ENCODE peak calls at places on chromosomes 16 and 17, in eight cellular contexts. N is transverse colon, C is prostate gland, W is tibial nerve, R is heart left ventricle, M is HCT116, U is stomach, E is breast epithelium. I is an unnamed sample.

GRCh38 chr16:84357191-84357651 is 11.1 kb upstream of the ATP2C2 start:
- DNase-seq in E (no peak), M (no peak), N (no peak), R (no peak), U (no peak), W (no peak), C (peak), I (no peak)

GRCh38 chr17:6177941-6178694 is 107.9 kb downstream of the WSCD1 start:
- DNase-seq in E (no peak), U (no peak), M (no peak), R (no peak), C (no peak), N (no peak), W (no peak), I (no peak)

GRCh38 chr17:65170839-65171238 is 33.7 kb downstream of the RGS9 start:
- DNase-seq in M (no peak), W (no peak), U (peak), E (peak), R (peak), N (no peak), C (peak), I (no peak)

GRCh38 chr17:81727324-81728031 is 15.4 kb downstream of the SLC25A10 start:
- DNase-seq in C (peak), E (peak), U (peak), M (no peak), N (peak), W (no peak), R (no peak), I (no peak)

GRCh38 chr17:31068291-31068690 is 26.5 kb upstream of the NF1 start:
- DNase-seq in M (peak), W (peak), E (no peak), R (no peak), N (peak), C (no peak), U (peak), I (peak)

GRCh38 chr17:18059283-18059682 is 20.1 kb downstream of the GID4 start:
- DNase-seq in M (no peak), U (no peak), R (no peak), W (no peak), N (no peak), C (no peak), E (no peak), I (no peak)

GRCh38 chr17:82913304-82914043 is 73.7 kb upstream of the ZNF750 start:
- DNase-seq in N (no peak), C (no peak), E (no peak), W (no peak), M (no peak), R (peak), U (peak), I (peak)

GRCh38 chr17:10201680-10202079 is 3.3 kb upstream of the GAS7 start:
- DNase-seq in M (no peak), C (no peak), R (no peak), N (no peak), U (no peak), E (no peak), W (no peak), I (no peak)

GRCh38 chr16:49281843-49282642 is 405 bp upstream of the CBLN1 start:
- DNase-seq in C (peak), W (peak), U (peak), N (peak), M (no peak), R (peak), E (peak), I (peak)

GRCh38 chr17:75625813-75626486 is 7.3 kb upstream of the SMIM5 start:
- DNase-seq in E (no peak), R (no peak), U (no peak), M (no peak), N (no peak), W (no peak), C (no peak), I (peak)

GRCh38 chr16:14369734-14370598 is 260.1 kb downstream of the PARN start:
- DNase-seq in U (no peak), N (no peak), M (no peak), R (peak), E (no peak), C (no peak), W (no peak), I (no peak)

GRCh38 chr16:50153648-50154368 is 702 bp downstream of the TENT4B start:
- DNase-seq in E (no peak), C (peak), R (peak), W (peak), U (no peak), N (no peak), M (no peak), I (peak)

GRCh38 chr17:13727441-13728171 is 125.9 kb upstream of the HS3ST3A1 start:
- DNase-seq in R (no peak), E (no peak), U (no peak), W (no peak), M (no peak), C (no peak), N (no peak), I (no peak)

GRCh38 chr17:44293509-44294226 is 14.7 kb upstream of the RUNDC3A start:
- DNase-seq in E (no peak), M (no peak), R (no peak), C (no peak), W (no peak), U (no peak), N (no peak), I (no peak)

GRCh38 chr17:7717756-7718350 is 309 bp downstream of the DNAH2 start:
- DNase-seq in R (no peak), M (no peak), U (no peak), W (no peak), E (no peak), N (no peak), C (no peak), I (no peak)

GRCh38 chr17:69227536-69227935 is 1.1 kb downstream of the ABCA10 start:
- DNase-seq in N (no peak), W (no peak), E (no peak), U (no peak), M (no peak), R (no peak), C (no peak), I (no peak)

GRCh38 chr16:9125658-9126492 is 34.4 kb downstream of the HAPSTR1 start:
- DNase-seq in E (no peak), R (no peak), N (no peak), M (no peak), C (no peak), W (no peak), U (no peak), I (no peak)

GRCh38 chr17:1422907-1423306 is 22.9 kb upstream of the YWHAE start:
- DNase-seq in N (no peak), W (no peak), R (no peak), M (no peak), U (no peak), C (no peak), E (no peak), I (no peak)

GRCh38 chr17:12964840-12965239 is 53.0 kb downstream of the ELAC2 start:
- DNase-seq in N (no peak), E (no peak), U (no peak), M (no peak), R (no peak), C (no peak), W (no peak), I (no peak)

GRCh38 chr16:81646561-81646960 is 132.5 kb upstream of the PLCG2 start:
- DNase-seq in E (no peak), N (no peak), M (no peak), U (no peak), C (no peak), W (no peak), R (no peak), I (no peak)

GRCh38 chr16:18803569-18804462 is 2.5 kb upstream of the ARL6IP1 start:
- DNase-seq in M (no peak), C (no peak), N (no peak), U (no peak), R (no peak), W (no peak), E (no peak), I (peak)

GRCh38 chr16:87317766-87318121 is 552 bp upstream of the C16orf95 start:
- DNase-seq in C (no peak), U (peak), N (peak), R (peak), M (no peak), E (no peak), W (no peak), I (peak)

GRCh38 chr17:44967907-44968224 is 237 bp downstream of the C1QL1 start:
- DNase-seq in N (no peak), M (no peak), W (no peak), R (no peak), E (no peak), U (no peak), C (no peak), I (no peak)

GRCh38 chr16:56321571-56321970 is 103.8 kb downstream of the AMFR start:
- DNase-seq in U (no peak), R (no peak), E (no peak), C (no peak), N (no peak), M (no peak), W (no peak), I (no peak)

GRCh38 chr16:67249762-67250327 is 1.1 kb downstream of the SLC9A5 start:
- DNase-seq in E (no peak), U (no peak), R (peak), N (no peak), C (no peak), W (no peak), M (no peak), I (no peak)

GRCh38 chr16:67247698-67248400 is 568 bp upstream of the FHOD1 start:
- DNase-seq in E (no peak), M (no peak), C (no peak), R (no peak), U (no peak), N (no peak), W (no peak), I (no peak)

GRCh38 chr16:67246945-67247697 is at the start of gene FHOD1:
- DNase-seq in R (peak), C (peak), E (peak), U (peak), M (peak), W (peak), N (peak), I (peak)

GRCh38 chr16:67249178-67249759 is 490 bp downstream of the SLC9A5 start:
- DNase-seq in E (no peak), R (peak), U (no peak), N (no peak), M (no peak), W (no peak), C (no peak), I (no peak)

GRCh38 chr16:67248401-67249177 is at the start of gene SLC9A5:
- DNase-seq in R (peak), N (no peak), U (no peak), M (no peak), C (no peak), E (no peak), W (no peak), I (peak)
- TF ChIP-seq POLR2A in R (peak), N (no peak), U (no peak), M (no peak), C (no peak), E (no peak), W (no peak), I (no peak)

GRCh38 chr17:32127156-32127897 is 15.0 kb upstream of the RHOT1 start:
- DNase-seq in M (no peak), E (peak), W (peak), R (peak), C (peak), N (peak), U (peak), I (peak)
- TF ChIP-seq POLR2A in M (no peak), E (no peak), W (no peak), R (peak), C (peak), N (peak), U (no peak), I (peak)

GRCh38 chr17:74545456-74546230 is at the start of gene CD300C:
- DNase-seq in W (no peak), M (no peak), N (no peak), U (no peak), R (peak), E (no peak), C (no peak), I (no peak)
- TF ChIP-seq POLR2A in W (no peak), M (no peak), N (no peak), U (no peak), R (no peak), E (no peak), C (no peak), I (no peak)

DNA sequence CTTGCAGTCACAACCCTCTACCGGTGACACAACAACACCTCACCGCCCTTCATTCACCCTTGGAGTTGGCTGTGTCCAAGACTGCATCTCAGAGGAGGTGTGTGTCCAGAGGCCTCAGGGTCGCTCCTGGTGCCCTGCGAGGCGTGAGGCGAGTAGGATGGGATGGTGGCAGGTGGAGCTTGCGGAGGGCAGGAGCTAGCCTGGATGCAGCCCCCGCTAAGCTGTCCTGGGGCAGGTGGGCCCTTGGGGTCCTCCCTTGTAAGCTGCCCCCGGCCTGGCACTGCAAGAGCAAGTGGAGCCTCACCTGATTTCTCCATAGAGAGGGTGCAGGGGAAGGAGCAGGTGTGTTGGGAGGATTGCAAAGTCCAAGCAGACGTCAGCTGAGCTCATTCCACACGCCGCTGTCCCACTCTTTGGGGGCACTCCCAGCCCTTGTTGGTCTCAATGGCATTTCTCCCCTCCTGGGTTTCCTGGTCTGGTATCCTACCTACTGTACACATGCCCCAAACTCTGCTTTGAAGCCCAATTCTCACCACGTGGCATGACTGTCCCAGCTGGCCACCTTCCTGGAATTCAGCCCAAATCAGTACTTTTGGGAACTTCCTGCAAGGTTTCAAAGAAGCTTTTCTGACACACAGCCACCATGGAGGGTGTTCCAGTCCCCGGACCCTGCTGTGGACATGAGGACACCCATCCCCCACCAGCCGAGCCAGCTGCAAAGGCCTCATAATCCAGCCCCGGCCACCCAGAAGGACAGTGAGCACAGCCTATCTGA is 18.1 kb upstream of the ICAM2 start:
- DNase-seq in C (no peak), W (no peak), M (no peak), E (no peak), N (no peak), U (no peak), R (no peak), I (no peak)
- TF ChIP-seq POLR2A in C (no peak), W (no peak), M (no peak), E (no peak), N (no peak), U (no peak), R (no peak), I (no peak)

DNA sequence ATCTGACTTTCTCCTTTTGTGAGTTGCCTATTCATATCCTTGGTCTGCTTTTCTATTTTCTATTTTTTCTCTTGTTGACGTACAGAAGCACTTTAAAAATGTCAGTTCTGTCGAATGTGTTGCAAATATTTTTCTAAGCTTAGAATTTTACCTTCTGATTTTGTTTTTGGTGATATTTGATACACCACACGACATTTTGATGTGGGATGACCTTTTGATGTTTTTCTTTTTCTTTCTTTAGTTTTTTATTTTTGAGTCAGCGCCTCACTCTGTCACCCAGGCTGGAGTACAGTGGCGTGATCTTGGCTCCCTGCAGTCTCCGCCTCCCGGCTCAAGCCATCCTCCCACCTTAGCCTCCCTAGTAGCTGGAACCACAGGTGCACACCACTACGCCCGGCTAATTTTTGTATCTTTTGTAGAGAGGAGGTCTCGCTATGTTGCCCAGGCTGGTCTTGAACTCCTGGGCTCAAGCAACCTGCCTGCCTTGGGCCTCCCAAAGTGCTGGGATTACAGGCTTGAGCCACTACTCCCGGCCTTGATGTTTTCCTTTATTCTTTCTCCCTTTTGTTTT is 39.6 kb downstream of the WSB1 start:
- DNase-seq in M (no peak), C (no peak), N (no peak), E (no peak), U (no peak), R (no peak), W (no peak), I (no peak)
- TF ChIP-seq POLR2A in M (no peak), C (no peak), N (no peak), E (no peak), U (no peak), R (no peak), W (no peak), I (no peak)

I was measured in erythroblast.